ENCODE peak calls at places on chromosomes 6 and 20, in nine cellular contexts. Y is lower leg skin, J is fibroblast of lung, Z is fibroblast of mammary gland, G is tibial nerve, T is HFF-Myc, D is retinal pigment epithelial cell, O is lower lobe of right lung, S is cardiac muscle cell. B is an unnamed sample.

GRCh38 chr6:157779705-157780604 is 43.1 kb upstream of the SNX9 start:
- DNase-seq in Y (no peak), J (peak; percentile 48), Z (peak; percentile 61), G (no peak), T (no peak), D (no peak), O (no peak), S (no peak), B (no peak)

GRCh38 chr20:2305946-2306345 is 10.1 kb downstream of the TGM3 start:
- DNase-seq in Y (peak; percentile 29), J (no peak), Z (no peak), G (no peak), T (no peak), D (no peak), O (no peak), S (no peak), B (no peak)

GRCh38 chr6:54896302-54896701 is 49.7 kb downstream of the FAM83B start:
- DNase-seq in Y (no peak), J (no peak), Z (no peak), G (no peak), T (no peak), D (no peak), O (no peak), S (no peak), B (no peak)

GRCh38 chr20:34817801-34818200 is 7.7 kb downstream of the NCOA6 start:
- DNase-seq in Y (no peak), J (no peak), Z (no peak), G (no peak), T (no peak), D (no peak), O (no peak), S (no peak), B (no peak)

GRCh38 chr20:43467589-43467988 is 9.9 kb downstream of the SRSF6 start:
- DNase-seq in Y (no peak), J (no peak), Z (no peak), G (no peak), T (no peak), D (no peak), O (no peak), S (no peak), B (no peak)

GRCh38 chr6:41940759-41941279 is 789 bp downstream of the CCND3 start:
- DNase-seq in Y (peak; percentile 89), J (peak; percentile 35), Z (no peak), G (no peak), T (no peak), D (no peak), O (peak; percentile 70), S (peak; percentile 56), B (no peak)

GRCh38 chr6:165571068-165571682 is 91.9 kb downstream of the PDE10A start:
- DNase-seq in Y (no peak), J (peak; percentile 69), Z (peak; percentile 17), G (no peak), T (no peak), D (no peak), O (no peak), S (peak; percentile 36), B (no peak)

GRCh38 chr6:151763938-151764680 is 43.4 kb upstream of the ESR1 start:
- DNase-seq in Y (peak; percentile 96), J (peak; percentile 87), Z (peak; percentile 89), G (peak; percentile 90), T (peak; percentile 37), D (no peak), O (peak; percentile 95), S (peak; percentile 86), B (peak; percentile 51)

GRCh38 chr6:149963212-149963461 is 606 bp upstream of the ULBP1 start:
- DNase-seq in Y (peak; percentile 80), J (peak; percentile 55), Z (no peak), G (no peak), T (peak; percentile 17), D (no peak), O (no peak), S (no peak), B (no peak)

GRCh38 chr20:44208770-44209169 is 1.8 kb downstream of the OSER1 start:
- DNase-seq in Y (no peak), J (peak; percentile 46), Z (peak; percentile 51), G (no peak), T (no peak), D (no peak), O (no peak), S (no peak), B (no peak)

GRCh38 chr20:20003088-20003954 is 13.8 kb upstream of the NAA20 start:
- DNase-seq in Y (no peak), J (peak; percentile 15), Z (peak; percentile 75), G (no peak), T (no peak), D (no peak), O (no peak), S (no peak), B (peak; percentile 48)

DNA sequence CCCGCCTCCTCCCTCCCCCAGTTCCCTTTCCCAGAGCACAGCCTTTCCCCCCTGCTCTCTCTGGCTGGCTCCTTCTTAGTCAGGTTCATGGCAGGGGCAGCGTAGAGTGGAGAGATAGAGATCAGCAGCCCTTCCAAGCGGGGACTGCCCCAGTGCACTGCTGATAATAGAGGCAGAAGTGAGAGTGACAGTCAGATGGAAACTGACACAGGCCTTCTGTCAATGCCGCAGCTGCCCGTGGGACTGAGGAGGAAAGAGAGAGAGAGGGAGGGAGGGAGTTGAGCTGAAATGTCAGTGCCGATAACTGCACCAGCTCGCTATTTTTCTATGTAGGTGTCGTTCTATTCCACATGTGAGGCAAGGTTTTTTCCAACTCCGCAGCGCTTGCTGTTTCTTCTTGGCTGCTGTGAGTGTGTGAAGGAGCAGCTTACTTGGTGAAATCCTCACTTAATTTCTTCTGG is 386.2 kb upstream of the MMS22L start:
- DNase-seq in Y (no peak), J (peak; percentile 49), Z (no peak), G (no peak), T (no peak), D (peak; percentile 16), O (no peak), S (peak; percentile 93), B (no peak)
- H3K4me3 ChIP-seq in Y (no peak overlapping the region), J (no peak overlapping the region), Z (no peak overlapping the region), G (peak overlapping the region; percentile 14), T (no peak overlapping the region), D (peak overlapping the region; percentile 41), O (no peak overlapping the region), S (peak overlapping the region; percentile 8), B (peak overlapping the region; percentile 37)

GRCh38 chr6:104954091-104954797 is 2.7 kb upstream of the LIN28B start:
- DNase-seq in Y (no peak), J (no peak), Z (no peak), G (no peak), T (no peak), D (no peak), O (no peak), S (peak; percentile 47), B (no peak)
- H3K4me3 ChIP-seq in Y (no peak overlapping the region), J (no peak overlapping the region), Z (no peak overlapping the region), G (no peak overlapping the region), T (no peak overlapping the region), D (no peak overlapping the region), O (no peak overlapping the region), S (peak overlapping the region; percentile 76), B (no peak overlapping the region)

GRCh38 chr6:28443112-28443773 is at the start of gene ZSCAN23:
- DNase-seq in Y (peak; percentile 92), J (peak; percentile 92), Z (peak; percentile 93), G (peak; percentile 14), T (peak; percentile 80), D (peak; percentile 39), O (peak; percentile 78), S (peak; percentile 86), B (peak; percentile 61)
- H3K4me3 ChIP-seq in Y (peak within 1 kb of the TSS; percentile 41), J (peak within 1 kb of the TSS; percentile 91), Z (peak within 1 kb of the TSS; percentile 94), G (peak within 1 kb of the TSS; percentile 59), T (peak within 1 kb of the TSS; percentile 63), D (peak within 1 kb of the TSS; percentile 89), O (peak within 1 kb of the TSS; percentile 65), S (peak within 1 kb of the TSS; percentile 81), B (peak within 1 kb of the TSS; percentile 68)

DNA sequence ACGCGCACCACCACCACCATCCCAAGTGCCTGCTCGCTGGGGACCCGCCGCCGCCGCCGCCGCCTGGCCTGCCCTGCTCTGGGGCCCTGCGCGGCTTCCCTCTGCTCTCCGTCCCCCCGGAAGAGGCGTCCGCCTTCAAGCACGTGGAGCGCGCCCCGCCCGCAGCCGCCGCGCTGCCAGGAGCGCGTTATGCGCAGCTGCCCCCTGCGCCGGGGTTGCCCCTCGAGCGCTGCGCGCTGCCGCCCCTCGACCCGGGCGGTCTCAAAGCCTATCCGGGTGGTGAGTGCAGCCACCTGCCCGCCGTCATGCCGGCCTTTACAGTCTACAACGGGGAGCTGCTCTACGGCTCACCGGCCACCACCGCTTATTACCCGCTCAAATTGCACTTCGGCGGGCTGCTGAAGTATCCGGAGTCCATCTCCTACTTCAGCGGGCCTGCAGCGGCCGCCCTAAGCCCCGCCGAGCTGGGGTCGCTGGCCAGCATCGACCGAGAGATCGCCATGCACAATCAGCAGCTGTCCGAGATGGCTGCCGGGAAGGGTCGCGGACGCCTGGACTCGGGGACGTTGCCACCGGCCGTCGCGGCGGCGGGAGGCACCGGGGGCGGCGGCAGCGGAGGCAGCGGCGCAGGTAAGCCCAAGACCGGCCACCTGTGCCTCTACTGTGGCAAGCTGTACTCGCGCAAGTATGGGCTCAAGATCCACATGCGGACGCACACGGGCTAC is 7.2 kb downstream of the PRDM13 start:
- DNase-seq in Y (no peak), J (no peak), Z (no peak), G (no peak), T (no peak), D (no peak), O (peak; percentile 46), S (peak; percentile 47), B (no peak)
- H3K4me3 ChIP-seq in Y (peak overlapping the region; percentile 16), J (no peak overlapping the region), Z (no peak overlapping the region), G (peak overlapping the region; percentile 42), T (peak overlapping the region; percentile 24), D (peak overlapping the region; percentile 14), O (peak overlapping the region; percentile 54), S (peak overlapping the region; percentile 36), B (peak overlapping the region; percentile 30)

GRCh38 chr6:7124114-7124513 is 16.4 kb downstream of the RREB1 start:
- DNase-seq in Y (no peak), J (no peak), Z (no peak), G (no peak), T (no peak), D (no peak), O (no peak), S (no peak), B (no peak)

GRCh38 chr6:7124631-7125030 is 16.9 kb downstream of the RREB1 start:
- DNase-seq in Y (no peak), J (peak; percentile 33), Z (peak; percentile 37), G (no peak), T (no peak), D (no peak), O (no peak), S (no peak), B (no peak)

GRCh38 chr6:7122684-7123083 is 14.9 kb downstream of the RREB1 start:
- DNase-seq in Y (no peak), J (no peak), Z (no peak), G (no peak), T (no peak), D (no peak), O (no peak), S (no peak), B (no peak)

GRCh38 chr6:7119272-7119801 is 11.6 kb downstream of the RREB1 start:
- DNase-seq in Y (no peak), J (no peak), Z (no peak), G (no peak), T (no peak), D (no peak), O (no peak), S (no peak), B (no peak)

DNA sequence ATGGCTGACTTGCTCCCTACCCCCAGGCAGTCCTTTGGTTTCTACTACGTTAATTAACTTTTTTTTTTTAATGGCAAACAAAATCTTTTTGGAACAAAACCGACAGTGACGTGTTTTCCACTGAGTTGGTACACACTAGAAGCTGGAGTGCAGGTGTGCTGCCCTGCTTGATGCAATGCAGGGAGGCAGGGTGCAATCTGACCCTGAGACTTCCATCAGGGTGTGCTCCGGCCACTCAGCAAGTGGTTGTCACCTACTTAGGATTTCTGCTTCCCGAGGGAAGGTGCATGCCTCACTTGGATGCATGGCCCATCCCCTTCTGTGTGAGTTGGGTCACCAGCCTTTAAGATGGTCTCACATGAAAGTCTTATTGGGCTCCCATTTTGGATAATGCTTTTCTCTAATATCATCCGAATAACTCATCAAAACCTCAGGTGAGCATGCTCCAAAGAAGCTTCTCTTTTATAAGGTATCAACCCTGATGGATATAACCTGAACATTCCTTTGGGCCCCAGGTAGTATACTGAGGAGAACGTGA is 14.0 kb downstream of the RREB1 start:
- DNase-seq in Y (no peak), J (no peak), Z (no peak), G (no peak), T (no peak), D (no peak), O (peak; percentile 63), S (no peak), B (no peak)
- H3K4me3 ChIP-seq in Y (no peak overlapping the region), J (no peak overlapping the region), Z (no peak overlapping the region), G (no peak overlapping the region), T (no peak overlapping the region), D (no peak overlapping the region), O (no peak overlapping the region), S (no peak overlapping the region), B (no peak overlapping the region)

B was measured in skeletal muscle cell.